ENCODE peak calls at places on chromosomes 13 and 19, in seven cellular contexts. S, C, N, M, U, A and Z are unnamed samples.

GRCh38 chr13:19023115-19023514 is 158.5 kb downstream of the TUBA3C start:
- DNase-seq in C (no peak), S (no peak), M (no peak), N (no peak), A (no peak), U (no peak), Z (no peak)

GRCh38 chr19:41479757-41480191 is 36.8 kb downstream of the ERICH4 start:
- DNase-seq in N (no peak), M (no peak), U (peak), S (no peak), A (no peak), C (no peak), Z (no peak)

GRCh38 chr13:94608586-94608985 is 6.9 kb downstream of the GPR180 start:
- DNase-seq in C (no peak), M (no peak), U (no peak), A (no peak), N (no peak), S (no peak), Z (no peak)

GRCh38 chr19:33436360-33437345 is 63.1 kb downstream of the CEBPG start:
- DNase-seq in M (no peak), U (no peak), N (no peak), A (no peak), S (no peak), C (no peak), Z (no peak)

GRCh38 chr19:32373614-32374295 is 28.3 kb downstream of the ZNF507 start:
- DNase-seq in S (peak), C (peak), A (no peak), N (peak), M (peak), U (no peak), Z (no peak)

GRCh38 chr19:43470288-43470687 is 4.9 kb upstream of the LYPD3 start:
- DNase-seq in S (peak), M (no peak), N (no peak), A (no peak), U (no peak), C (no peak), Z (no peak)

GRCh38 chr13:69928262-69928661 is 179.4 kb upstream of the ATXN8OS start:
- DNase-seq in A (no peak), M (no peak), S (no peak), C (no peak), U (no peak), N (no peak), Z (no peak)

GRCh38 chr19:45311640-45312039 is 11.0 kb downstream of the CKM start:
- DNase-seq in A (no peak), N (no peak), S (no peak), U (no peak), M (no peak), C (no peak), Z (no peak)

GRCh38 chr19:3604987-3605343 is 1.7 kb downstream of the TBXA2R start:
- DNase-seq in C (no peak), N (no peak), A (no peak), U (peak), S (no peak), M (no peak), Z (no peak)

GRCh38 chr19:1118999-1119398 is 15.2 kb downstream of the GPX4 start:
- DNase-seq in U (no peak), A (no peak), S (no peak), C (no peak), N (no peak), M (no peak), Z (no peak)

GRCh38 chr19:33290956-33291622 is 11.2 kb downstream of the CEBPA start:
- DNase-seq in N (no peak), A (no peak), C (peak), U (no peak), M (no peak), S (no peak), Z (no peak)

GRCh38 chr19:35090795-35091214 is 24.8 kb upstream of the FXYD3 start:
- DNase-seq in U (no peak), M (no peak), A (no peak), S (no peak), N (no peak), C (no peak), Z (no peak)

GRCh38 chr19:3712663-3713531 is 4.7 kb downstream of the TJP3 start:
- DNase-seq in A (no peak), C (no peak), M (no peak), U (no peak), S (no peak), N (no peak), Z (no peak)

GRCh38 chr19:33293255-33294057 is 8.9 kb downstream of the CEBPA start:
- DNase-seq in A (no peak), U (no peak), N (peak), S (peak), M (no peak), C (peak), Z (no peak)

GRCh38 chr13:97141564-97142005 is 80.5 kb upstream of the MBNL2 start:
- DNase-seq in A (no peak), S (peak), N (peak), U (peak), C (peak), M (no peak), Z (no peak)

GRCh38 chr13:105139380-105140285 is 1395.8 kb downstream of the EFNB2 start:
- DNase-seq in M (no peak), C (no peak), U (peak), N (no peak), A (no peak), S (no peak), Z (no peak)

GRCh38 chr13:105612541-105612940 is 922.9 kb downstream of the EFNB2 start:
- DNase-seq in A (no peak), C (no peak), M (no peak), U (no peak), N (no peak), S (no peak), Z (no peak)

GRCh38 chr19:57867868-57868492 is 18.3 kb downstream of the ZNF587 start:
- DNase-seq in M (no peak), U (no peak), N (no peak), S (no peak), A (no peak), C (no peak), Z (no peak)

GRCh38 chr19:57872450-57872849 is 16.4 kb downstream of the ZNF814 start:
- DNase-seq in M (no peak), S (no peak), A (no peak), U (no peak), C (no peak), N (no peak), Z (no peak)

DNA sequence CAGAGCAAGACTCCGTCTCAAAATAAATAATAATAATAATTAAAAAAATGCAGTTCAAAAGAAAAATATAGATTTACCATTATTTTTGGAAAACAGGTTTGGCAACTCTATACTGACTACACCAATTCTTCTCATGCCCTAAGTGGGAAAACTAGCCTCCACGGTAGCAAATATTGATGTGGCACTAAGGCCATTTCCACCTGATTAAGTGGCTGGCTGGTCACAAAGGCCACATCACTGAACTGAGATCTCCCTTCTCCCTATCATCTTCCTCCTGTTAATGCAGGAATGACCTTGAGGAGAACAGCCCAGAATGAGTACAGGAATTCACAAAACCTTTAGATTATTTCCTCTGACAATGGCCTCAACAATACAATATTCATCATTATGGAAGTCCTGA is 18.6 kb downstream of the ZNF814 start:
- DNase-seq in A (no peak), S (no peak), U (no peak), M (no peak), C (no peak), N (no peak), Z (no peak)
- TF ChIP-seq CTCF in A (no peak), S (no peak), U (no peak), M (no peak), C (no peak), N (no peak), Z (no peak)

GRCh38 chr19:17557461-17557860 is 2.0 kb downstream of the COLGALT1 start:
- DNase-seq in C (no peak), M (no peak), A (no peak), U (no peak), N (no peak), S (no peak), Z (no peak)

GRCh38 chr19:17554968-17555479 is 425 bp upstream of the COLGALT1 start:
- DNase-seq in A (no peak), U (no peak), S (no peak), N (no peak), M (no peak), C (no peak), Z (no peak)

GRCh38 chr19:17555480-17555928 is at the start of gene COLGALT1:
- DNase-seq in N (peak), C (peak), S (peak), M (peak), A (peak), U (peak), Z (peak)

GRCh38 chr19:17556995-17557394 is 1.5 kb downstream of the COLGALT1 start:
- DNase-seq in N (no peak), M (no peak), C (no peak), S (no peak), A (no peak), U (no peak), Z (no peak)

GRCh38 chr19:17555929-17556813 is 722 bp downstream of the COLGALT1 start:
- DNase-seq in U (peak), A (no peak), S (no peak), C (no peak), M (no peak), N (no peak), Z (no peak)
- TF ChIP-seq CTCF in U (no peak), A (no peak), S (peak), C (no peak), M (no peak), N (no peak), Z (no peak)

GRCh38 chr13:27665333-27665732 is 43.6 kb downstream of the POLR1D start:
- DNase-seq in S (no peak), N (no peak), M (no peak), U (no peak), A (no peak), C (peak), Z (no peak)

GRCh38 chr13:27662738-27663470 is 41.2 kb downstream of the POLR1D start:
- DNase-seq in S (no peak), A (no peak), N (no peak), C (no peak), M (no peak), U (no peak), Z (no peak)

GRCh38 chr13:27661017-27661416 is 39.3 kb downstream of the POLR1D start:
- DNase-seq in U (no peak), M (no peak), N (no peak), S (no peak), C (no peak), A (no peak), Z (no peak)

GRCh38 chr13:27665761-27666160 is 44.1 kb downstream of the POLR1D start:
- DNase-seq in M (no peak), C (no peak), N (no peak), A (no peak), S (no peak), U (no peak), Z (no peak)

GRCh38 chr13:27663947-27664346 is 42.3 kb downstream of the POLR1D start:
- DNase-seq in C (no peak), A (no peak), S (no peak), U (no peak), M (no peak), N (no peak), Z (no peak)
- TF ChIP-seq CTCF in C (no peak), A (no peak), S (no peak), U (no peak), M (no peak), N (no peak), Z (no peak)

GRCh38 chr19:58586131-58586765 is 13.1 kb upstream of the MZF1 start:
- DNase-seq in S (no peak), N (no peak), A (no peak), U (no peak), M (no peak), C (no peak), Z (no peak)
- TF ChIP-seq CTCF in S (no peak), N (no peak), A (no peak), U (no peak), M (no peak), C (no peak), Z (no peak)